ENCODE peak calls at places on chromosomes 13 and 19, in nine cellular contexts. O, U, G, C, M, T, X, R and P are unnamed samples.

GRCh38 chr19:18280247-18281081 is 958 bp downstream of the JUND start:
- DNase-seq in O (peak), U (peak), G (no peak), C (peak), M (peak), T (peak), X (peak), R (peak), P (no peak)

GRCh38 chr19:3961007-3961406 is 9.9 kb downstream of the DAPK3 start:
- DNase-seq in O (no peak), U (no peak), G (no peak), C (no peak), M (no peak), T (no peak), X (no peak), R (no peak), P (no peak)

GRCh38 chr13:35926859-35927530 is 204.2 kb downstream of the DCLK1 start:
- DNase-seq in O (peak), U (peak), G (no peak), C (no peak), M (no peak), T (no peak), X (no peak), R (no peak), P (no peak)

GRCh38 chr13:29503041-29503837 is 92.2 kb downstream of the SLC7A1 start:
- DNase-seq in O (no peak), U (no peak), G (no peak), C (peak), M (no peak), T (no peak), X (peak), R (no peak), P (no peak)

GRCh38 chr19:13723206-13723605 is 41.1 kb upstream of the MRI1 start:
- DNase-seq in O (peak), U (peak), G (no peak), C (no peak), M (no peak), T (no peak), X (no peak), R (no peak), P (no peak)

GRCh38 chr19:28314771-28315170 is 898.2 kb downstream of the UQCRFS1 start:
- DNase-seq in O (peak), U (no peak), G (no peak), C (no peak), M (no peak), T (no peak), X (no peak), R (no peak), P (no peak)

GRCh38 chr13:99033814-99034213 is 56.0 kb upstream of the DOCK9 start:
- DNase-seq in O (peak), U (peak), G (no peak), C (peak), M (peak), T (no peak), X (no peak), R (no peak), P (no peak)

GRCh38 chr13:74930402-74931165 is 551.4 kb downstream of the TBC1D4 start:
- DNase-seq in O (peak), U (peak), G (no peak), C (peak), M (no peak), T (no peak), X (no peak), R (no peak), P (no peak)

GRCh38 chr19:12526542-12526941 is 24.7 kb downstream of the ZNF564 start:
- DNase-seq in O (no peak), U (no peak), G (no peak), C (no peak), M (no peak), T (no peak), X (no peak), R (no peak), P (no peak)

GRCh38 chr19:35767288-35768081 is 7.9 kb upstream of the ARHGAP33 start:
- DNase-seq in O (no peak), U (no peak), G (no peak), C (no peak), M (no peak), T (no peak), X (no peak), R (no peak), P (no peak)

GRCh38 chr13:113853518-113854237 is 10.2 kb downstream of the GAS6 start:
- DNase-seq in O (no peak), U (no peak), G (no peak), C (no peak), M (no peak), T (no peak), X (peak), R (peak), P (no peak)

GRCh38 chr19:46990998-46991676 is 28.5 kb upstream of the NPAS1 start:
- DNase-seq in O (peak), U (peak), G (peak), C (peak), M (peak), T (peak), X (peak), R (peak), P (no peak)

GRCh38 chr13:43785166-43785680 is 1.5 kb downstream of the ENOX1 start:
- DNase-seq in O (no peak), U (no peak), G (no peak), C (no peak), M (no peak), T (no peak), X (peak), R (no peak), P (no peak)

GRCh38 chr19:56765107-56765506 is 75.4 kb downstream of the PEG3 start:
- DNase-seq in O (peak), U (no peak), G (no peak), C (no peak), M (no peak), T (peak), X (peak), R (peak), P (no peak)

GRCh38 chr13:91406619-91407018 is 8.2 kb downstream of the GPC5 start:
- DNase-seq in O (peak), U (peak), G (no peak), C (peak), M (peak), T (peak), X (no peak), R (peak), P (no peak)

GRCh38 chr13:43522788-43523187 is 264.0 kb downstream of the ENOX1 start:
- DNase-seq in O (peak), U (no peak), G (no peak), C (peak), M (peak), T (no peak), X (no peak), R (no peak), P (no peak)

GRCh38 chr13:73870970-73871935 is 263.0 kb downstream of the KLF12 start:
- DNase-seq in O (peak), U (no peak), G (no peak), C (peak), M (no peak), T (no peak), X (no peak), R (no peak), P (no peak)

GRCh38 chr19:944663-945241 is 18.9 kb downstream of the ARID3A start:
- DNase-seq in O (no peak), U (no peak), G (no peak), C (no peak), M (no peak), T (no peak), X (no peak), R (no peak), P (no peak)

GRCh38 chr19:38264486-38265212 is at the start of gene SPINT2:
- DNase-seq in O (peak), U (no peak), G (no peak), C (no peak), M (no peak), T (no peak), X (no peak), R (no peak), P (no peak)

GRCh38 chr19:16002985-16003384 is 54.2 kb downstream of the OR10H4 start:
- DNase-seq in O (no peak), U (no peak), G (no peak), C (no peak), M (no peak), T (no peak), X (no peak), R (no peak), P (no peak)

GRCh38 chr19:51509823-51510660 is 8.4 kb upstream of the SIGLEC12 start:
- DNase-seq in O (no peak), U (no peak), G (no peak), C (no peak), M (no peak), T (no peak), X (no peak), R (no peak), P (no peak)

GRCh38 chr19:35513231-35513974 is at the start of gene DMKN:
- DNase-seq in O (peak), U (no peak), G (no peak), C (peak), M (peak), T (no peak), X (no peak), R (no peak), P (no peak)

GRCh38 chr13:42041017-42041683 is 7.3 kb upstream of the DGKH start:
- DNase-seq in O (peak), U (peak), G (peak), C (peak), M (peak), T (no peak), X (peak), R (peak), P (no peak)

GRCh38 chr19:768424-768823 is 17.5 kb downstream of the MISP start:
- DNase-seq in O (peak), U (peak), G (no peak), C (peak), M (no peak), T (no peak), X (no peak), R (no peak), P (no peak)

GRCh38 chr19:41895745-41896580 is 13.0 kb downstream of the ARHGEF1 start:
- DNase-seq in O (peak), U (no peak), G (no peak), C (no peak), M (peak), T (no peak), X (no peak), R (no peak), P (no peak)

GRCh38 chr19:44542671-44543070 is 13.2 kb upstream of the CEACAM20 start:
- DNase-seq in O (no peak), U (no peak), G (no peak), C (no peak), M (no peak), T (no peak), X (no peak), R (no peak), P (no peak)

GRCh38 chr19:23528376-23528775 is 133.1 kb upstream of the ZNF91 start:
- DNase-seq in O (no peak), U (no peak), G (no peak), C (no peak), M (no peak), T (no peak), X (no peak), R (no peak), P (no peak)

GRCh38 chr13:102310691-102311432 is 91.0 kb downstream of the FGF14 start:
- DNase-seq in O (no peak), U (no peak), G (no peak), C (no peak), M (no peak), T (no peak), X (no peak), R (no peak), P (no peak)

GRCh38 chr13:73722120-73722519 is 412.1 kb downstream of the KLF12 start:
- DNase-seq in O (peak), U (peak), G (no peak), C (peak), M (peak), T (no peak), X (no peak), R (no peak), P (no peak)